ENCODE peak calls at places on chromosomes 4 and X, in six cellular contexts. Z, X, D, N, C and M are unnamed samples.

GRCh38 chrX:85084770-85085393 is 81.2 kb downstream of the APOOL start:
- DNase-seq in Z (no peak), D (peak), N (no peak), X (no peak), C (no peak), M (no peak)

GRCh38 chr4:1898007-1898406 is 26.8 kb downstream of the NSD2 start:
- DNase-seq in C (no peak), D (no peak), X (no peak), Z (no peak), N (no peak), M (no peak)

GRCh38 chr4:75018811-75019210 is 85.9 kb downstream of the PARM1 start:
- DNase-seq in D (no peak), N (no peak), C (no peak), X (no peak), Z (no peak), M (no peak)

GRCh38 chr4:53003959-53004358 is 141.8 kb downstream of the RASL11B start:
- DNase-seq in N (no peak), X (peak), C (no peak), Z (no peak), D (no peak), M (no peak)

GRCh38 chr4:151321586-151321985 is 3.8 kb downstream of the SH3D19 start:
- DNase-seq in C (no peak), D (no peak), N (no peak), Z (no peak), X (no peak), M (no peak)

GRCh38 chrX:115266300-115266699 is 23.2 kb upstream of the LUZP4 start:
- DNase-seq in N (no peak), Z (no peak), D (no peak), X (no peak), C (peak), M (no peak)

GRCh38 chrX:2342878-2343277 is 157.9 kb downstream of the DHRSX start:
- DNase-seq in C (no peak), X (no peak), D (no peak), N (no peak), Z (no peak), M (peak)

GRCh38 chr4:92175250-92175649 is 128.5 kb upstream of the GRID2 start:
- DNase-seq in Z (no peak), D (no peak), C (no peak), N (no peak), X (no peak), M (no peak)

GRCh38 chrX:23907106-23907495 is 637 bp downstream of the APOO start:
- DNase-seq in C (peak), N (no peak), Z (no peak), X (no peak), D (no peak), M (no peak)

GRCh38 chr4:98620087-98620784 is 38.2 kb downstream of the TSPAN5 start:
- DNase-seq in D (no peak), C (no peak), Z (no peak), N (no peak), X (no peak), M (no peak)